ENCODE peak calls at places on chromosomes 1 and 21, in six cellular contexts. N is kidney, W is amygdala, T is endothelial cell, F is fibroblast of mammary gland, Z is fibroblast of lung. C is an unnamed sample.

GRCh38 chr1:197150336-197151005 is 4.0 kb upstream of the ASPM start:
- DNase-seq in Z (no peak), W (no peak), F (no peak), N (no peak), T (no peak), C (no peak)

GRCh38 chr1:20640183-20640597 is 6.9 kb downstream of the PINK1 start:
- DNase-seq in T (peak; percentile 59), Z (peak; percentile 69), N (no peak), F (peak; percentile 65), W (no peak), C (peak; percentile 38)

GRCh38 chr1:114320586-114320985 is 166.9 kb upstream of the SYT6 start:
- DNase-seq in W (no peak), T (no peak), Z (peak; percentile 66), N (no peak), F (peak; percentile 90), C (no peak)

GRCh38 chr1:10917513-10918454 is 94.7 kb upstream of the TARDBP start:
- DNase-seq in F (no peak), N (peak; percentile 16), Z (no peak), T (no peak), W (no peak), C (no peak)

GRCh38 chr1:53715478-53715877 is 23.5 kb downstream of the GLIS1 start:
- DNase-seq in N (no peak), F (peak; percentile 38), T (peak; percentile 78), W (no peak), Z (peak; percentile 39), C (peak; percentile 40)

GRCh38 chr1:94819945-94820746 is at the start of gene SLC44A3:
- DNase-seq in Z (peak; percentile 37), W (peak; percentile 47), F (peak; percentile 29), N (peak; percentile 86), T (peak; percentile 68), C (peak; percentile 59)

GRCh38 chr1:26164036-26164927 is 4.5 kb downstream of the C1orf232 start:
- DNase-seq in T (peak; percentile 78), W (no peak), N (no peak), F (peak; percentile 9), Z (no peak), C (peak; percentile 66)

GRCh38 chr1:14267991-14268390 is 330.5 kb upstream of the KAZN start:
- DNase-seq in N (no peak), W (no peak), T (no peak), F (no peak), Z (no peak), C (no peak)

GRCh38 chr1:7224081-7224534 is 438.9 kb downstream of the CAMTA1 start:
- DNase-seq in Z (peak; percentile 15), T (no peak), W (no peak), F (no peak), N (peak; percentile 22), C (no peak)

GRCh38 chr21:34820051-34820450 is 151.3 kb downstream of the CLIC6 start:
- DNase-seq in T (no peak), N (no peak), Z (no peak), W (no peak), F (no peak), C (no peak)

GRCh38 chr1:54088385-54088784 is 35.0 kb downstream of the TCEANC2 start:
- DNase-seq in F (no peak), W (no peak), Z (no peak), T (no peak), N (no peak), C (no peak)

GRCh38 chr1:90834354-90835171 is 117.5 kb upstream of the BARHL2 start:
- DNase-seq in F (no peak), W (no peak), T (no peak), Z (peak; percentile 18), N (no peak), C (no peak)

GRCh38 chr1:236753964-236754363 is 41.1 kb upstream of the MTR start:
- DNase-seq in W (no peak), Z (no peak), F (no peak), T (no peak), N (no peak), C (no peak)

GRCh38 chr1:118947003-118947765 is 41.0 kb downstream of the TBX15 start:
- DNase-seq in W (no peak), Z (peak; percentile 11), F (peak; percentile 76), T (no peak), N (no peak), C (no peak)

GRCh38 chr1:27400035-27400962 is 7.9 kb downstream of the GPR3 start:
- DNase-seq in W (no peak), N (no peak), Z (no peak), T (no peak), F (peak; percentile 34), C (no peak)

GRCh38 chr1:6208723-6209660 is 3.1 kb downstream of the RNF207 start:
- DNase-seq in Z (peak; percentile 50), W (no peak), N (peak; percentile 79), F (peak; percentile 50), T (peak; percentile 54), C (peak; percentile 43)

GRCh38 chr1:218380125-218380977 is 35.2 kb downstream of the TGFB2 start:
- DNase-seq in T (no peak), F (peak; percentile 73), N (no peak), Z (peak; percentile 34), W (no peak), C (no peak)

GRCh38 chr1:94755675-94756074 is 64.5 kb upstream of the SLC44A3 start:
- DNase-seq in T (no peak), W (no peak), N (no peak), F (peak; percentile 99), Z (peak; percentile 98), C (no peak)

GRCh38 chr1:155485945-155486344 is 76.7 kb downstream of the ASH1L start:
- DNase-seq in W (no peak), Z (no peak), T (no peak), N (no peak), F (no peak), C (no peak)

GRCh38 chr1:221845650-221846371 is 103.9 kb upstream of the DUSP10 start:
- DNase-seq in F (peak; percentile 88), Z (peak; percentile 87), T (no peak), W (no peak), N (peak; percentile 71), C (peak; percentile 10)

GRCh38 chr1:225963735-225964530 is 22.9 kb upstream of the LEFTY2 start:
- DNase-seq in N (no peak), Z (no peak), F (peak; percentile 31), W (no peak), T (no peak), C (no peak)

GRCh38 chr1:233151850-233152249 is 143.7 kb downstream of the PCNX2 start:
- DNase-seq in F (no peak), N (no peak), Z (no peak), W (no peak), T (no peak), C (no peak)

GRCh38 chr1:17653728-17654351 is 101.3 kb upstream of the ACTL8 start:
- DNase-seq in N (peak; percentile 74), Z (peak; percentile 50), F (peak; percentile 44), T (peak; percentile 79), W (peak; percentile 10), C (peak; percentile 44)

GRCh38 chr1:32321712-32322291 is 14.2 kb downstream of the MARCKSL1 start:
- DNase-seq in Z (no peak), F (no peak), N (no peak), W (no peak), T (no peak), C (no peak)

GRCh38 chr1:117541585-117541984 is 64.3 kb upstream of the TENT5C start:
- DNase-seq in N (no peak), Z (no peak), W (no peak), T (no peak), F (no peak), C (no peak)

GRCh38 chr1:162902372-162902771 is 41.4 kb upstream of the CCDC190 start:
- DNase-seq in F (peak; percentile 65), N (no peak), T (no peak), W (no peak), Z (no peak), C (no peak)

GRCh38 chr1:17011439-17012307 is at the start of gene ATP13A2:
- DNase-seq in T (peak; percentile 75), W (peak; percentile 46), F (peak; percentile 44), Z (peak; percentile 47), N (peak; percentile 90), C (peak; percentile 78)

GRCh38 chr1:116724765-116725375 is 29.4 kb upstream of the CD2 start:
- DNase-seq in Z (peak; percentile 65), T (peak; percentile 64), W (no peak), F (peak; percentile 65), N (no peak), C (peak; percentile 40)

GRCh38 chr1:145858238-145858936 is 494 bp downstream of the PIAS3 start:
- DNase-seq in F (no peak), N (peak; percentile 84), Z (peak; percentile 17), W (no peak), T (peak; percentile 42), C (no peak)

GRCh38 chr1:161195171-161195570 is 3.7 kb downstream of the ADAMTS4 start:
- DNase-seq in N (peak; percentile 22), T (no peak), W (no peak), F (no peak), Z (no peak), C (no peak)

GRCh38 chr1:41537257-41537656 is 52.8 kb upstream of the EDN2 start:
- DNase-seq in Z (no peak), T (no peak), N (peak; percentile 68), W (no peak), F (peak; percentile 79), C (no peak)

GRCh38 chr1:42172394-42173133 is 8.0 kb upstream of the GUCA2A start:
- DNase-seq in W (no peak), F (no peak), T (no peak), Z (peak; percentile 18), N (peak; percentile 78), C (no peak)

GRCh38 chr1:94871031-94871430 is 50.9 kb downstream of the SLC44A3 start:
- DNase-seq in N (no peak), W (no peak), F (peak; percentile 16), T (no peak), Z (no peak), C (no peak)

GRCh38 chr1:93605812-93606512 is 75.7 kb downstream of the BCAR3 start:
- DNase-seq in W (no peak), F (peak; percentile 99), N (no peak), T (no peak), Z (peak; percentile 93), C (no peak)

GRCh38 chr1:195664628-195665027 is 943.6 kb downstream of the KCNT2 start:
- DNase-seq in Z (peak; percentile 64), N (no peak), T (no peak), F (peak; percentile 30), W (no peak), C (no peak)

GRCh38 chr21:42321231-42321630 is 6.0 kb upstream of the TFF3 start:
- DNase-seq in T (no peak), W (no peak), F (no peak), Z (no peak), N (no peak), C (no peak)

C was measured in progenitor cell of endocrine pancreas.